ENCODE peak calls at places on chromosomes 5 and 9, in five cellular contexts. G, D, W, B and N are unnamed samples.

GRCh38 chr9:115395511-115396021 is 277.6 kb upstream of the TNC start:
- DNase-seq in G (no peak), D (no peak), B (no peak), W (peak), N (no peak)

GRCh38 chr5:172456076-172456800 is 1.9 kb upstream of the SH3PXD2B start:
- DNase-seq in W (no peak), B (no peak), G (no peak), D (no peak), N (no peak)

GRCh38 chr9:130138791-130139190 is 33.4 kb upstream of the NCS1 start:
- DNase-seq in B (peak), G (no peak), D (peak), W (peak), N (peak)

GRCh38 chr5:62260510-62260909 is 45.5 kb upstream of the KIF2A start:
- DNase-seq in B (peak), D (no peak), G (no peak), W (no peak), N (no peak)

GRCh38 chr5:112420111-112420864 is 1.2 kb upstream of the EPB41L4A start:
- DNase-seq in D (peak), B (peak), G (peak), W (peak), N (peak)

GRCh38 chr9:2385746-2386145 is 235.8 kb upstream of the VLDLR start:
- DNase-seq in B (no peak), D (no peak), G (no peak), W (no peak), N (no peak)

GRCh38 chr5:59713488-59713844 is 180.1 kb downstream of the PDE4D start:
- DNase-seq in G (no peak), B (no peak), D (no peak), W (no peak), N (no peak)

GRCh38 chr5:87081511-87082372 is 185.9 kb upstream of the RASA1 start:
- DNase-seq in D (no peak), G (no peak), W (no peak), B (peak), N (no peak)

GRCh38 chr5:60972225-60972624 is 27.2 kb downstream of the NDUFAF2 start:
- DNase-seq in W (peak), B (no peak), G (no peak), D (no peak), N (no peak)

GRCh38 chr9:115104908-115105307 is 13.0 kb downstream of the TNC start:
- DNase-seq in W (peak), D (no peak), G (no peak), B (peak), N (peak)

DNA sequence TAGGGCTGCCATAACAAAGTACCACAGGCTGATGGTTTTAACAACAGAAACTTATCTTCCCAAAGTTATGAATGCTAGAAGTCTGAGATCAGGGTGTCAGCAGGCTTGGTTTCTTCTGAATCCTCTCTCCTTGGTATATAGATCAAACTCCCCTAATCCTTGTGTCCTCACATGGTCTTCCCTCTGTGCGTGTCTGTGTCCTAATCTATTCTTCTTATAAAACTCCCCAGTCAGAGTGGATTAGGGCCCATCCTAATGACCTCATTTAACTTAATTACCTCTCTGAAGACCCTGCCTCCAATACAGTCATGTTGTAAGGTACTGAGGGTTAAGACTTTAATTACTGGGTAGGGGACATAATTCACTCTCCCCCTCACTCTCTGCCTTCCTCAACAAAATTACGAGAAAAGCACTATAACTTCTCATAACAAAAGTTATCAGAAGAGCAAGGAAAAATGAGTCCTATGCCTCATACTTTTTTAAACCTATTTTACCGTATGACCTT is 68.6 kb downstream of the DPYSL3 start:
- DNase-seq in G (no peak), B (no peak), D (no peak), W (no peak), N (no peak)
- TF ChIP-seq CTCF in G (no peak), B (no peak), D (no peak), W (no peak), N (no peak)

GRCh38 chr5:177455661-177456590 is 9.3 kb downstream of the PRR7 start:
- DNase-seq in D (peak), B (peak), W (peak), G (peak), N (peak)

GRCh38 chr5:177455036-177455660 is 8.5 kb downstream of the PRR7 start:
- DNase-seq in D (peak), W (peak), B (peak), G (peak), N (peak)

GRCh38 chr5:177458122-177458681 is 11.6 kb downstream of the PRR7 start:
- DNase-seq in G (no peak), D (peak), B (no peak), W (no peak), N (no peak)

GRCh38 chr5:177457239-177458121 is 10.9 kb downstream of the PRR7 start:
- DNase-seq in D (no peak), W (peak), G (peak), B (peak), N (peak)

GRCh38 chr5:177456591-177456964 is 10.0 kb downstream of the PRR7 start:
- DNase-seq in B (no peak), G (no peak), D (peak), W (no peak), N (no peak)
- TF ChIP-seq CTCF in B (no peak), G (peak), D (no peak), W (no peak), N (peak)

GRCh38 chr9:134855900-134856377 is 24.7 kb upstream of the FCN2 start:
- DNase-seq in B (no peak), G (no peak), W (no peak), D (no peak), N (no peak)

GRCh38 chr9:134852906-134853654 is 27.5 kb upstream of the FCN2 start:
- DNase-seq in B (no peak), G (peak), W (no peak), D (no peak), N (no peak)

GRCh38 chr9:134855231-134855899 is 25.2 kb upstream of the FCN2 start:
- DNase-seq in W (no peak), D (peak), G (peak), B (no peak), N (no peak)

GRCh38 chr9:134853893-134854292 is 26.7 kb upstream of the FCN2 start:
- DNase-seq in D (no peak), B (no peak), G (no peak), W (no peak), N (no peak)

DNA sequence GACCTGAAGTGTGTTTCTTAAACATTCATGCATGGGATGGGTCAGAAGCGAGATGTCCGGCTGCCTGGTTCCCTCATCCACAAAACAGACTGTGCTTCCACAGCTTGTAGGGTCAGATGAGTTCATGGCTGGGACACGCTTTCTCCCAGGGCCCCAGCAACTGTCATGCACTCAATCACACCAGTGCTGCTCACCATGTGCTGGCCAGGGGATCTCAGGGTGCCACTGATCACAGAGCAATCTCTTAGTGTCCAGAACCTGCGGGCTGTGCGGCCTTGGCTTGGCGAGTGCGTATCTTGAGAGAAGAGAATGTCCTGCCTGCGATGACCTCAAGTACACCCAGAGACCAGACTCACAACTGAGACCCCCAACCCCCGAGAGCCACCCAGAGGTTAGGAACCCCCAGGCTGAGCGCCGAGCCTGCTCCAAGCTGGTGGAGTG is 26.0 kb upstream of the FCN2 start:
- DNase-seq in G (no peak), D (no peak), W (no peak), B (no peak), N (no peak)
- TF ChIP-seq CTCF in G (no peak), D (no peak), W (no peak), B (no peak), N (no peak)

GRCh38 chr5:75335952-75336624 is 932 bp upstream of the HMGCR start:
- DNase-seq in B (peak), D (no peak), G (no peak), W (peak), N (peak)
- TF ChIP-seq CTCF in B (peak), D (peak), G (peak), W (peak), N (no peak)